ENCODE peak calls at places on chromosomes 4 and X, in six cellular contexts. V is retina; D is ascending aorta; X is NCI-H524 treated with DMSO at 0.1 percent for 48 hours; H is naive thymus-derived CD8-positive, alpha-beta T cell; C is tibial nerve. L is an unnamed sample.

GRCh38 chr4:5568931-5569330 is 139.4 kb downstream of the EVC2 start:
- DNase-seq in V (peak), H (no peak), D (no peak), X (no peak), C (no peak), L (no peak)

GRCh38 chr4:37389967-37390580 is 145.5 kb downstream of the NWD2 start:
- DNase-seq in D (no peak), H (no peak), V (peak), C (peak), X (no peak), L (peak)

GRCh38 chr4:94519925-94520789 is 68.4 kb downstream of the PDLIM5 start:
- DNase-seq in C (no peak), H (no peak), V (no peak), D (no peak), X (no peak), L (no peak)

GRCh38 chrX:53330331-53330730 is 48.9 kb upstream of the IQSEC2 start:
- DNase-seq in C (no peak), H (no peak), D (no peak), X (no peak), V (no peak), L (no peak)

GRCh38 chrX:130680164-130681035 is 222.6 kb downstream of the ENOX2 start:
- DNase-seq in D (no peak), X (no peak), V (no peak), H (no peak), C (no peak), L (peak)

GRCh38 chr4:107794001-107794400 is 30.7 kb upstream of the SGMS2 start:
- DNase-seq in H (no peak), V (no peak), X (no peak), C (no peak), D (no peak), L (no peak)

GRCh38 chr4:5760246-5760645 is 49.2 kb downstream of the EVC start:
- DNase-seq in V (no peak), C (no peak), D (peak), H (no peak), X (no peak), L (no peak)

GRCh38 chr4:101953949-101954348 is 163.4 kb downstream of the BANK1 start:
- DNase-seq in D (no peak), V (no peak), C (no peak), X (no peak), H (no peak), L (no peak)

GRCh38 chr4:112700679-112701078 is 63.7 kb downstream of the LARP7 start:
- DNase-seq in C (no peak), D (no peak), X (no peak), V (no peak), H (no peak), L (no peak)

GRCh38 chr4:172628263-172628662 is 540.3 kb upstream of the GALNT7 start:
- DNase-seq in H (no peak), V (no peak), D (no peak), C (no peak), X (no peak), L (no peak)

GRCh38 chrX:47191331-47191730 is 2.3 kb upstream of the UBA1 start:
- DNase-seq in C (no peak), X (no peak), D (no peak), H (peak), V (peak), L (no peak)

GRCh38 chrX:121975666-121976065 is 928.3 kb downstream of the GLUD2 start:
- DNase-seq in C (no peak), H (no peak), X (no peak), D (no peak), V (no peak), L (no peak)

GRCh38 chr4:169506903-169507302 is 105.5 kb downstream of the NEK1 start:
- DNase-seq in V (no peak), H (no peak), X (no peak), C (no peak), D (no peak), L (no peak)

GRCh38 chrX:74015379-74016019 is 288.5 kb upstream of the ZCCHC13 start:
- DNase-seq in C (peak), V (peak), H (peak), X (peak), D (peak), L (peak)

GRCh38 chr4:74109894-74110605 is 11.1 kb upstream of the CXCL2 start:
- DNase-seq in D (no peak), H (no peak), C (no peak), X (no peak), V (no peak), L (peak)

GRCh38 chrX:140502491-140503229 is 2.2 kb downstream of the SOX3 start:
- DNase-seq in C (no peak), D (no peak), V (peak), X (no peak), H (no peak), L (no peak)

GRCh38 chr4:25098964-25099843 is 61.0 kb downstream of the SEPSECS start:
- DNase-seq in V (no peak), X (no peak), H (no peak), D (no peak), C (peak), L (peak)

GRCh38 chr4:124803641-124804040 is 91.1 kb upstream of the ANKRD50 start:
- DNase-seq in C (no peak), V (no peak), D (no peak), H (no peak), X (no peak), L (peak)

GRCh38 chrX:108439434-108439883 is at the start of gene COL4A5:
- DNase-seq in X (peak), H (no peak), V (peak), D (peak), C (peak), L (peak)

GRCh38 chr4:77471821-77472495 is 133.7 kb upstream of the CXCL13 start:
- DNase-seq in D (no peak), C (no peak), V (no peak), H (no peak), X (no peak), L (no peak)

GRCh38 chr4:143642611-143643010 is 57.9 kb downstream of the FREM3 start:
- DNase-seq in X (no peak), V (no peak), D (no peak), C (no peak), H (no peak), L (no peak)

GRCh38 chr4:38983756-38984647 is 48.2 kb downstream of the TMEM156 start:
- DNase-seq in X (no peak), D (no peak), V (peak), C (no peak), H (no peak), L (peak)

GRCh38 chr4:82833696-82834313 is 35.2 kb upstream of the SCD5 start:
- DNase-seq in H (no peak), C (no peak), X (no peak), D (no peak), V (no peak), L (peak)

GRCh38 chr4:5204781-5205180 is 153.5 kb downstream of the STK32B start:
- DNase-seq in H (no peak), X (no peak), D (no peak), V (no peak), C (peak), L (peak)

GRCh38 chrX:140967036-140967435 is 35.4 kb upstream of the SPANXB1 start:
- DNase-seq in V (no peak), D (no peak), C (no peak), X (no peak), H (no peak), L (no peak)

GRCh38 chrX:29542147-29542546 is 673.2 kb upstream of the MAGEB2 start:
- DNase-seq in X (no peak), V (no peak), H (no peak), D (no peak), C (no peak), L (no peak)

GRCh38 chr4:144302704-144303536 is 162.4 kb upstream of the GYPA start:
- DNase-seq in D (no peak), C (no peak), V (no peak), X (no peak), H (no peak), L (no peak)

GRCh38 chr4:105837037-105837436 is 58.2 kb upstream of the NPNT start:
- DNase-seq in V (no peak), D (no peak), C (no peak), X (no peak), H (no peak), L (no peak)

GRCh38 chrX:154136627-154137161 is 7.3 kb upstream of the OPN1LW start:
- DNase-seq in V (peak), D (peak), H (peak), C (peak), X (peak), L (no peak)

GRCh38 chr4:65021737-65022136 is 612.5 kb upstream of the TECRL start:
- DNase-seq in V (no peak), X (no peak), C (no peak), D (no peak), H (no peak), L (no peak)

GRCh38 chr4:101188906-101189305 is 158.4 kb downstream of the PPP3CA start:
- DNase-seq in C (no peak), V (no peak), D (no peak), H (no peak), X (no peak), L (no peak)